ENCODE peak calls at places on chromosome 22, in seven cellular contexts. H is IMR-90, Z is neuronal stem cell, I is trophoblast cell, K is H1, W is mesendoderm, U is H9. F is an unnamed sample.

GRCh38 chr22:22836635-22837034 is 51.0 kb upstream of the IGLL5 start:
- DNase-seq in H (no peak), K (no peak), U (no peak), Z (no peak), I (peak), W (no peak), F (no peak)

GRCh38 chr22:20602589-20603164 is 95.3 kb downstream of the MED15 start:
- DNase-seq in Z (no peak), I (no peak), H (no peak), K (peak), W (no peak), U (peak), F (no peak)

GRCh38 chr22:25172153-25172552 is 27.5 kb upstream of the CRYBB3 start:
- DNase-seq in K (no peak), H (no peak), U (no peak), W (peak), I (no peak), Z (no peak), F (no peak)

GRCh38 chr22:46653596-46653995 is 33.4 kb downstream of the GRAMD4 start:
- DNase-seq in I (no peak), W (no peak), H (no peak), K (no peak), Z (no peak), U (no peak), F (no peak)

GRCh38 chr22:50197000-50197800 is 3.6 kb upstream of the SELENOO start:
- DNase-seq in Z (no peak), I (no peak), K (no peak), H (no peak), W (no peak), U (no peak), F (no peak)

GRCh38 chr22:17922925-17923898 is 101.1 kb downstream of the MICAL3 start:
- DNase-seq in W (no peak), U (no peak), H (peak), K (no peak), Z (no peak), I (no peak), F (peak)

GRCh38 chr22:33873186-33873585 is 47.1 kb downstream of the LARGE1 start:
- DNase-seq in I (no peak), H (no peak), W (no peak), U (no peak), Z (no peak), K (no peak), F (no peak)

GRCh38 chr22:23058063-23058462 is 12.3 kb upstream of the GNAZ start:
- DNase-seq in W (no peak), I (no peak), U (peak), H (no peak), Z (no peak), K (peak), F (no peak)

GRCh38 chr22:42269407-42270177 is 861 bp downstream of the TCF20 start:
- DNase-seq in I (peak), H (no peak), K (peak), W (peak), Z (no peak), U (peak), F (peak)

GRCh38 chr22:17213976-17214375 is 5.3 kb downstream of the ADA2 start:
- DNase-seq in Z (no peak), U (peak), K (peak), I (no peak), H (peak), W (peak), F (no peak)

GRCh38 chr22:48576333-48577013 is 1251.2 kb downstream of the BRD1 start:
- DNase-seq in W (peak), Z (peak), I (no peak), U (peak), H (no peak), K (peak), F (no peak)

GRCh38 chr22:39498802-39499201 is 3.3 kb upstream of the MIEF1 start:
- DNase-seq in Z (no peak), H (no peak), I (no peak), W (no peak), K (no peak), U (no peak), F (no peak)

GRCh38 chr22:25092119-25092518 is 107.5 kb upstream of the CRYBB3 start:
- DNase-seq in H (no peak), U (no peak), I (no peak), Z (no peak), W (no peak), K (no peak), F (no peak)

GRCh38 chr22:46619830-46620501 is at the start of gene GRAMD4:
- DNase-seq in I (no peak), W (peak), U (no peak), Z (no peak), H (no peak), K (no peak), F (no peak)

GRCh38 chr22:26648011-26648497 is 9.3 kb upstream of the MIAT start:
- DNase-seq in Z (peak), K (peak), I (no peak), W (peak), H (no peak), U (peak), F (no peak)

GRCh38 chr22:45867118-45867905 is 109.7 kb downstream of the WNT7B start:
- DNase-seq in W (peak), U (peak), K (peak), Z (no peak), H (no peak), I (no peak), F (peak)

GRCh38 chr22:45756558-45756957 is 84.9 kb downstream of the ATXN10 start:
- DNase-seq in U (no peak), I (no peak), Z (no peak), K (no peak), H (peak), W (no peak), F (no peak)

GRCh38 chr22:49589811-49590210 is 237.9 kb downstream of the BRD1 start:
- DNase-seq in H (no peak), W (no peak), U (no peak), K (no peak), I (no peak), Z (no peak), F (no peak)

GRCh38 chr22:39280250-39280649 is 35.5 kb upstream of the PDGFB start:
- DNase-seq in I (no peak), U (no peak), W (no peak), H (no peak), Z (no peak), K (no peak), F (no peak)

GRCh38 chr22:49307870-49308269 is 519.8 kb downstream of the BRD1 start:
- DNase-seq in K (peak), Z (no peak), U (peak), I (no peak), H (no peak), W (no peak), F (no peak)

GRCh38 chr22:29803190-29803589 is 34.9 kb downstream of the ASCC2 start:
- DNase-seq in I (no peak), U (no peak), W (no peak), H (no peak), Z (no peak), K (no peak), F (no peak)

GRCh38 chr22:39662677-39663034 is 92.1 kb downstream of the CACNA1I start:
- DNase-seq in Z (no peak), I (no peak), H (no peak), U (peak), W (peak), K (peak), F (no peak)

GRCh38 chr22:49936018-49936972 is 17.9 kb downstream of the CRELD2 start:
- DNase-seq in H (peak), U (peak), K (peak), Z (no peak), I (peak), W (peak), F (peak)

GRCh38 chr22:27438271-27438980 is 363.1 kb downstream of the MN1 start:
- DNase-seq in H (peak), U (no peak), I (no peak), Z (peak), K (no peak), W (peak), F (no peak)

GRCh38 chr22:42116848-42117424 is 13.7 kb downstream of the CYP2D6 start:
- DNase-seq in Z (no peak), I (no peak), W (peak), H (peak), U (peak), K (peak), F (peak)

GRCh38 chr22:23509571-23510302 is 70.4 kb downstream of the IGLL1 start:
- DNase-seq in I (no peak), H (peak), U (no peak), K (no peak), Z (no peak), W (peak), F (peak)

GRCh38 chr22:47423266-47423665 is 660.8 kb downstream of the TBC1D22A start:
- DNase-seq in I (no peak), K (no peak), W (no peak), Z (no peak), H (no peak), U (no peak), F (no peak)

GRCh38 chr22:23218867-23219251 is 38.5 kb downstream of the BCR start:
- DNase-seq in Z (no peak), H (peak), W (peak), K (no peak), I (no peak), U (peak), F (peak)

GRCh38 chr22:44524806-44525205 is 26.8 kb upstream of the RTL6 start:
- DNase-seq in H (no peak), K (no peak), Z (no peak), U (peak), I (no peak), W (no peak), F (no peak)

GRCh38 chr22:22141771-22142591 is 102.6 kb upstream of the VPREB1 start:
- DNase-seq in I (no peak), W (peak), Z (no peak), U (no peak), K (no peak), H (no peak), F (no peak)

GRCh38 chr22:45600791-45601730 is 70.6 kb upstream of the ATXN10 start:
- DNase-seq in Z (no peak), K (no peak), I (no peak), H (peak), U (no peak), W (no peak), F (peak)

GRCh38 chr22:46803031-46803880 is 40.8 kb downstream of the TBC1D22A start:
- DNase-seq in H (no peak), K (peak), I (peak), W (peak), Z (peak), U (peak), F (peak)

GRCh38 chr22:47057916-47058585 is 295.6 kb downstream of the TBC1D22A start:
- DNase-seq in W (no peak), I (no peak), H (no peak), K (no peak), Z (no peak), U (no peak), F (no peak)

GRCh38 chr22:44837481-44837880 is 85.1 kb downstream of the ARHGAP8 start:
- DNase-seq in Z (no peak), H (no peak), I (no peak), U (no peak), K (no peak), W (no peak), F (no peak)

GRCh38 chr22:46209262-46209661 is 40.8 kb downstream of the CDPF1 start:
- DNase-seq in H (no peak), K (no peak), U (no peak), I (no peak), W (no peak), Z (no peak), F (no peak)

GRCh38 chr22:44342347-44342956 is 29.7 kb upstream of the SHISAL1 start:
- DNase-seq in K (no peak), W (no peak), H (no peak), I (no peak), Z (no peak), U (no peak), F (no peak)

GRCh38 chr22:44050766-44051747 is 27.0 kb downstream of the PARVB start:
- DNase-seq in K (no peak), W (no peak), I (no peak), U (no peak), Z (no peak), H (no peak), F (no peak)

GRCh38 chr22:48751539-48752437 is 1075.9 kb downstream of the BRD1 start:
- DNase-seq in W (no peak), K (no peak), U (no peak), Z (no peak), H (no peak), I (no peak), F (no peak)

GRCh38 chr22:42271906-42272305 is 1.5 kb upstream of the TCF20 start:
- DNase-seq in I (no peak), Z (no peak), H (no peak), K (no peak), W (no peak), U (no peak), F (no peak)

DNA sequence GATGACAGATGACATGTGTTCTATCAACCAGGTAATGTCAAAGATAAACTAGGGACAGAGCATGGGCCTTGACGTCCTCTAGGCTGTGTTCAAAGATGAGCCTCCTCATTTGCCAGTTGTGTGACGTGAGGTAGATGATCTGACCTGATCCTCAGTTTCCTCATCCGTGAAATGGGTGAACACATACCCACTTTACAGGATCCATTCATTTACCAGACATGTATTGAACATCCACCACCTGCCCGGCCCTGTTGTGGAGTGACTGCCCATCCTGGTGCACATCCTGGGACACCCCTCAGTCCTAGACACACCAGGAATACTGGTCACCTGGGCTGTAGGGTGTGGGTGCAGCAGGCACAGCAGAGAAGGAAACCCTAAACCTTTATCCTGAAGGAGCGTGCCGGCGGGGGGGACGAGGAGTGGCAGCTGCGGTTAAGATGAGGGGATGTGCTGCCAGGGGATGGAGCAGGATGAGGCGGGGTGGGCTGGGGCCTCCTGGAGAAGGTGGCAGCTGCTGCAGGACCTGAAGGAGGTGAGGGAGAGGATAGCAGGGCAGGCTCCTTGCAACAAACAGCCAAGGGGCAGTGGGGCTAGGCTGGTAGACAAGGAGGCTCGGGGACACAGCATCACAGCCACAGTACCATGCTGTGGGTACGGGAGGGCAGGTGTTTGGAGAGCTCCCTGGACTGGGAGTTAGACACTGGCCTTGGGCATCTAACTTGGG is 8.4 kb downstream of the CLDN5 start:
- DNase-seq in K (no peak), Z (no peak), H (no peak), W (no peak), I (no peak), U (no peak), F (no peak)
- H3K27ac ChIP-seq in K (no peak), Z (no peak), H (no peak), W (no peak), I (no peak), U (no peak), F (no peak)

DNA sequence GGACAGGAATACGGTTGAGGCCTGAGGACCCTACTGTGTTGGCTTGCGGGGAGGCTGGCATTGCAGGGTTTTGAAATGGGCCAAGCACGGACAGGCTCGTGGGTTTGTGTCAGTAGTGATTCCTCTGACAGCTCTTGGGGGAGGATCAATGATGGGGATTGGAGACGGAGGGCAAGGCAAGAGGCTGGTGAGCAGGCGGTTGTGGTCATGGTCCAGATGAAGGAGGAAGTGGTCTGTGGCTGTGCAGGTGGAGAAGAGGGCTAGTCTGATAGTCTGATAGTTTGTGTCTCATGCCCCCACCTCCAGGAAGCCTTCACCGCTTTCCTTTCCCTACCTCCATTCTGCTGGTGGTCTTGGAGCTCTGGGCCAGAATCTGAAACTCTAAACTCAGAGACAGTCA is 3.0 kb downstream of the MAFF start:
- DNase-seq in I (no peak), H (no peak), K (no peak), U (no peak), Z (no peak), W (no peak), F (no peak)
- H3K4ac ChIP-seq in I (peak), H (peak), K (no peak), U (no peak), Z (no peak), W (no peak), F (no peak)

GRCh38 chr22:30833328-30833727 is 135.2 kb downstream of the MORC2 start:
- DNase-seq in H (no peak), U (no peak), K (no peak), W (no peak), I (no peak), Z (no peak), F (no peak)

GRCh38 chr22:30843245-30843644 is 125.3 kb downstream of the MORC2 start:
- DNase-seq in W (no peak), U (no peak), H (no peak), K (no peak), Z (no peak), I (no peak), F (no peak)

GRCh38 chr22:30841264-30841663 is 127.3 kb downstream of the MORC2 start:
- DNase-seq in K (no peak), U (no peak), W (no peak), H (peak), I (no peak), Z (no peak), F (no peak)

GRCh38 chr22:30837531-30837930 is 131.0 kb downstream of the MORC2 start:
- DNase-seq in Z (no peak), W (no peak), H (no peak), I (no peak), U (no peak), K (no peak), F (no peak)

GRCh38 chr22:30838111-30838510 is 130.5 kb downstream of the MORC2 start:
- DNase-seq in Z (no peak), U (no peak), K (no peak), W (no peak), I (no peak), H (peak), F (peak)
- H3K27ac ChIP-seq in Z (no peak), U (no peak), K (no peak), W (no peak), I (no peak), H (no peak), F (no peak)

GRCh38 chr22:35819421-35819820 is 101.7 kb downstream of the APOL5 start:
- DNase-seq in W (no peak), K (no peak), H (no peak), Z (no peak), I (no peak), U (no peak), F (no peak)

GRCh38 chr22:35821654-35822053 is 104.0 kb downstream of the APOL5 start:
- DNase-seq in I (no peak), U (no peak), Z (no peak), W (peak), K (no peak), H (no peak), F (no peak)

GRCh38 chr22:35818897-35819296 is 101.2 kb downstream of the APOL5 start:
- DNase-seq in U (no peak), Z (no peak), K (no peak), H (no peak), I (no peak), W (no peak), F (no peak)

DNA sequence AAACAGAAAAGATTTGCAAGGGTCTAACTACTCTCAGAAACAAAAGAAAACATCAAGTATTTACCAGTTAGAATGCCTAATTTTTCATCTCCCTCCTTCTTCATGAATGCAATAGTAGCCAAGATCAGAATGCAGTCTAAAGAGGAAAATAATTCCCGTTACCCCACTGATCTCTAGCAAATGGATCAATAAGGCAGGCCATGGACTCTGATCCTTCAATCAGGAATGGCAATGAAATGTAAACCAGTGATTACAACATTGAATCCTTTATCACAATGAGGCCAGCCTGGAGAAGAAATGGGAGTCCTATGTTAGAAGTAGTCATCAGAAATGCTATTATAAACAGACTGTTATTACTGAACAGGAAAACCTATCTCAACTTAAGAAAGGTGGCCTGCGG is 106.6 kb downstream of the APOL5 start:
- DNase-seq in I (no peak), H (no peak), Z (no peak), K (no peak), U (no peak), W (no peak), F (no peak)
- H3K4ac ChIP-seq in I (no peak), H (no peak), Z (no peak), K (no peak), U (no peak), W (no peak), F (no peak)

GRCh38 chr22:31627223-31627731 is 34.7 kb downstream of the PISD start:
- DNase-seq in K (no peak), W (no peak), I (no peak), H (no peak), Z (no peak), U (peak), F (no peak)

GRCh38 chr22:31628362-31628761 is 33.7 kb downstream of the PISD start:
- DNase-seq in I (no peak), Z (no peak), H (no peak), W (no peak), K (no peak), U (no peak), F (no peak)

GRCh38 chr22:31625257-31625640 is 36.8 kb downstream of the PISD start:
- DNase-seq in Z (no peak), U (no peak), K (no peak), W (no peak), H (no peak), I (no peak), F (no peak)

GRCh38 chr22:31625661-31626426 is 36.2 kb downstream of the PISD start:
- DNase-seq in U (peak), K (peak), H (peak), I (no peak), W (peak), Z (peak), F (no peak)

DNA sequence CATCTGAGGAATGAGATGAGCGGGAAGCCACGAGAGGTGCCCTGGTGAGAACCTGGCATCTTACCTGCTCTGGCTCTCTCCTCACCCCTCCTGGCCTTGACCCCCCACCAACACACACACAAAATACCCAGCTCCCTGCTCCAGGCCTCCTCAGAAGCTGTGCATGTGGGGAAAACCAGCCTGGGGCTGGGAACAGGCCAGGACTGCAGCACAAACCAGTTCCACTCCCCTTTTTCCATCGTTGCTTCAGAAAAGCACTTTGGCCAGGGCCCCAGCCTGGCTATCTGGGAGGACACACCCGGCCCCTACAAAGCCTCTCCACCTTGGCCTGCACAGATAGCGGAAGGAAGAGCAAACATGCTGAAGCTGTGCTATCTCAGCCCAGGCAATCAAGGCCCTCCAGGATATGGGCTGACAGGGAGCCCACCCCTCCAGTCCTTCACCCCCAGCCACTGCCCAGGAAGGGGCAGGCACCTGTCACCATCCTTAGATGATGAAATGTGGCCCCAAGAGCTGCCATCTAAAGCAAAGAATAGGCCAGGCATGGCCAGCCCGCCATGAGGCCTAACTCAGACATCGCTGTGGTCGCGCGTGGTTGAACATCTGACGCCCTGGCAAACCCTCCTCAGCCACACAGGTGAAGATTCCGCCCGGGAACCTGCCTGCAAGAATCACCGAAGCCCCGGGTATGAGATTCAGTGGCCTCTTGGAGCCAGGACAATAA is 35.4 kb downstream of the PISD start:
- DNase-seq in U (peak), H (no peak), Z (no peak), I (no peak), W (no peak), K (no peak), F (no peak)
- H3K27ac ChIP-seq in U (no peak), H (no peak), Z (peak), I (no peak), W (no peak), K (peak), F (no peak)